ENCODE peak calls at places on chromosomes 13 and 19, in ten cellular contexts. X is gastrocnemius medialis, B is ovary, Q is Peyer's patch, U is thyroid gland, C is A549, T is esophagus squamous epithelium, P is adrenal gland, A is body of pancreas, N is right lobe of liver. F is an unnamed sample.

GRCh38 chr13:43232866-43233265 is 209.5 kb downstream of the DNAJC15 start:
- DNase-seq in A (peak; percentile 42), X (no peak), B (no peak), T (no peak), C (no peak), N (no peak), U (no peak), Q (no peak), P (no peak), F (no peak)

GRCh38 chr13:21058361-21058760 is 3.0 kb downstream of the LATS2 start:
- DNase-seq in T (no peak), Q (no peak), B (no peak), A (no peak), P (no peak), N (no peak), X (no peak), U (no peak), C (no peak), F (no peak)

GRCh38 chr13:41457589-41458186 is 338 bp downstream of the RGCC start:
- DNase-seq in Q (peak; percentile 56), X (no peak), T (no peak), B (no peak), C (no peak), U (no peak), N (no peak), P (no peak), A (no peak), F (no peak)

GRCh38 chr13:67285611-67286010 is 55.5 kb upstream of the PCDH9 start:
- DNase-seq in X (no peak), Q (no peak), N (no peak), U (no peak), A (no peak), T (no peak), C (no peak), B (no peak), P (no peak), F (no peak)

GRCh38 chr13:99617474-99618255 is 116.4 kb downstream of the TM9SF2 start:
- DNase-seq in X (no peak), A (no peak), Q (no peak), N (peak; percentile 70), C (peak; percentile 40), T (no peak), P (peak; percentile 25), U (no peak), B (peak; percentile 53), F (no peak)

GRCh38 chr19:5609881-5610280 is 12.7 kb downstream of the SAFB2 start:
- DNase-seq in T (no peak), U (no peak), X (no peak), C (no peak), P (no peak), N (no peak), A (no peak), B (no peak), Q (no peak), F (no peak)

GRCh38 chr13:31199849-31200635 is at the start of gene B3GLCT:
- DNase-seq in C (peak; percentile 64), A (peak; percentile 79), N (peak; percentile 86), Q (peak; percentile 89), P (peak; percentile 69), X (peak; percentile 43), U (peak; percentile 72), B (peak; percentile 81), T (peak; percentile 16), F (peak; percentile 63)

GRCh38 chr19:43767818-43768217 is 13.0 kb downstream of the KCNN4 start:
- DNase-seq in B (no peak), C (no peak), A (no peak), P (no peak), T (no peak), U (no peak), Q (no peak), N (no peak), X (no peak), F (no peak)

GRCh38 chr13:101399365-101399764 is 16.9 kb downstream of the NALCN start:
- DNase-seq in B (no peak), T (no peak), N (no peak), C (no peak), Q (no peak), U (no peak), X (no peak), A (no peak), P (no peak), F (no peak)

GRCh38 chr13:101398191-101398590 is 18.1 kb downstream of the NALCN start:
- DNase-seq in X (no peak), A (no peak), T (no peak), B (no peak), N (no peak), U (no peak), P (no peak), C (no peak), Q (no peak), F (no peak)

GRCh38 chr13:101394597-101394996 is 21.7 kb downstream of the NALCN start:
- DNase-seq in P (no peak), T (no peak), C (no peak), B (no peak), X (no peak), U (no peak), A (no peak), Q (no peak), N (no peak), F (no peak)

GRCh38 chr13:101398920-101399319 is 17.4 kb downstream of the NALCN start:
- DNase-seq in X (no peak), T (no peak), Q (no peak), A (no peak), B (no peak), C (no peak), N (no peak), P (no peak), U (no peak), F (no peak)

DNA sequence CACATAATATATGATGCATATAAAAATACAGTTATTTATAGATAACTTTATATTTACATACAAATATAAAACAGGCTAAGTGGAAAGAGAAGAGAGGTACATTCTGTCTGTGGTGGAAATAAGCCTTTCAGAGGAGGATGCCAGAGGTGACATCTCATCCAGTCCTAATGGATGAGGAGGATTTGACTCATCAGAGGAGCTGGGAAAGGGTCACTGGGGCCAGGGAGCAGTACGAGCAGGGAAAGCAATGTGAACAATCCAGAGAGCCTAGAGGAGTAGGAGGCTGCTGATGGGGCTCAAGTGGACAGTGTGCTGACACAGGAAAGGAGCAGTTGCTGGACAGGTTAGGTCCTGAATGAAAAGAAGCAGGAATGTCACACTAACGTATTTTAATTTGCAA is 18.6 kb downstream of the NALCN start:
- DNase-seq in B (no peak), U (no peak), C (no peak), Q (no peak), A (no peak), T (no peak), N (no peak), P (no peak), X (no peak), F (no peak)
- H3K27ac ChIP-seq in B (no peak overlapping the region), U (no peak overlapping the region), C (no peak overlapping the region), Q (no peak overlapping the region), A (no peak overlapping the region), T (no peak overlapping the region), N (no peak overlapping the region), P (no peak overlapping the region), X (no peak overlapping the region), F (no peak overlapping the region)

GRCh38 chr19:4360641-4361151 is 17.3 kb downstream of the MPND start:
- DNase-seq in C (no peak), B (peak; percentile 83), A (no peak), U (no peak), X (no peak), Q (no peak), N (no peak), T (no peak), P (peak; percentile 86), F (no peak)

GRCh38 chr19:4360081-4360569 is 16.8 kb downstream of the MPND start:
- DNase-seq in A (no peak), Q (no peak), B (peak; percentile 53), P (no peak), U (no peak), T (no peak), X (no peak), C (no peak), N (no peak), F (no peak)

GRCh38 chr19:4362871-4363545 is 19.6 kb downstream of the MPND start:
- DNase-seq in U (no peak), X (no peak), A (no peak), N (no peak), P (no peak), B (no peak), Q (no peak), T (no peak), C (no peak), F (no peak)

GRCh38 chr19:4362038-4362828 is 18.9 kb downstream of the MPND start:
- DNase-seq in X (no peak), N (no peak), A (no peak), Q (no peak), T (no peak), C (no peak), B (peak; percentile 57), U (no peak), P (no peak), F (no peak)

DNA sequence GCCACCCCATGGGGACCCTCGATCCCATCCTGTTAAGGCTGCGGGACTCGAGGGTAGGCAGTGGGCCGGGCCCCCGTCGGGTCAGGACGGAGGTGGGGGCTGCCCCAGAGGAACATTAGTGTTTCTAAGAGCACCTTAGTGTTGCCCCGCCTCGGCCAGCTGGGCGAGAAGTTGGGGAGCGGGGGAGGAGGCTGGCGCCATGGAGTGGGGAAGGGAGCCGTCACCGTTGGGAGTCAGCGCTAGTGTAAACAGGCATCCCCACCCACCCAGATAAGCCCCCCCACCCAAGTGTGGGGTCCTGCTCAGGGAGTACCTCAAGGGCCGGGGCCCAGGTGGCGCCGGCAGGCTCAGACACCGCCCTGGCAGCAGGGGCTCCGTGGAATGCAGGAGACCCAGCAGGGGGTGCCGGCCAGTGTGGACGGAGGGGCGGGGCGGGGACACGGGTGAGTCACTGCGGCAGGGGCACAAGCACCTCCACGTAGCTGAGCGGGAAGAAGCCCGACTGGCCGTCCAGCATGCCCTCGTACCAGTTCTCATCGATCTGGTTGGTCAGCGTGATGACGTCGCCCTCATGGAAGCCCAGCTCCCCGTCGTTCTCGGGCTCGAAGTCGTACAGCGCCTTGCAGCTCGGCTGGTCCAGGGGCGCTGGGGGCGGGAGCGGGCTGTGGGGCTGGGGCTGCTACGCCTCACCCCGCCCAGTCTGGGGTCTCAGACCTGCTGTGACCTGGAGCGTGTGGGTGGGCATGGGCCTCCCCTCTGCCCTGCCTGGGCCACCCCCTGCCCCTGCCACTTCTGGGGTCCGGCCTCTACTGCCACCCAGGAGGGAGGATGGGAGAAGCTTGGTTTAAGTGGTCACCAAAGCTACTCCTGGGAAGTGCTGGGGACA is 18.0 kb downstream of the MPND start:
- DNase-seq in C (no peak), U (no peak), T (no peak), P (peak; percentile 64), Q (no peak), X (no peak), N (no peak), B (peak; percentile 71), A (no peak), F (no peak)
- TF ChIP-seq POLR2A in C (no peak), U (no peak), T (no peak), P (no peak), Q (no peak), X (no peak), N (no peak), B (no peak), A (no peak), F (no peak)

GRCh38 chr13:105312906-105313305 is 1222.6 kb downstream of the EFNB2 start:
- DNase-seq in A (no peak), T (no peak), Q (no peak), B (no peak), P (no peak), C (no peak), X (no peak), N (no peak), U (no peak), F (no peak)

GRCh38 chr13:105311094-105311493 is 1224.4 kb downstream of the EFNB2 start:
- DNase-seq in Q (no peak), T (no peak), A (no peak), C (no peak), X (no peak), B (no peak), N (no peak), U (no peak), P (no peak), F (no peak)

DNA sequence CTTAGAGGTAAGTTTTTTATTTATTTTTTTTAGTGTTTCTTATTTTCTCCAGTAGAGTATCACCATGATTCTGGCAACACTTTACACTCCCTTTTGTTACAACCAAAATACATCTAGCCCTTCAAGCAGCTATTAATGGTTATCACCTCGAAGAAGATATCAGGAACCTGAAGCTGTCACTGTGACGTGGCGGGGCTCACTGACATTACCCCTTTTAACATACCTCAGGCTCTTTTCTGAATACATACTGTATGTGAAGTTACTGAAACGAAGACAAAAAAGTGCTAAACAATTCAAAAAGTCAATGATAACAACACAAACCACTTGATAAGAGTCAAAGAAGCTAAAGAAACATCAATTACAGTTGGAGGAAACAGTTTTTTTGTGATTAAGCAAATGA is 1218.7 kb downstream of the EFNB2 start:
- DNase-seq in B (no peak), T (no peak), X (no peak), A (no peak), P (no peak), N (no peak), Q (no peak), C (no peak), U (no peak), F (no peak)
- H3K27ac ChIP-seq in B (no peak overlapping the region), T (no peak overlapping the region), X (no peak overlapping the region), A (no peak overlapping the region), P (no peak overlapping the region), N (no peak overlapping the region), Q (no peak overlapping the region), C (no peak overlapping the region), U (no peak overlapping the region), F (no peak overlapping the region)

GRCh38 chr13:95195146-95195545 is 106.1 kb downstream of the ABCC4 start:
- DNase-seq in T (no peak), N (no peak), P (no peak), A (no peak), U (no peak), Q (no peak), X (no peak), C (no peak), B (no peak), F (no peak)
- TF ChIP-seq POLR2A in T (no peak), N (no peak), P (no peak), A (no peak), U (no peak), Q (no peak), X (no peak), C (no peak), B (no peak), F (no peak)